ENCODE peak calls at places on chromosomes 6 and 20, in six cellular contexts. Y, J, L, O, Z and U are unnamed samples. For H3K4me1, the result is how much of the 10 kb centered on the place peaks cover.

GRCh38 chr20:3808141-3808479 is 12.0 kb downstream of the CDC25B start:
- DNase-seq in Y (no peak), J (peak), L (peak), O (peak), Z (peak), U (peak)

GRCh38 chr6:92376711-92377110 is 1042.6 kb downstream of the EPHA7 start:
- DNase-seq in Y (no peak), J (no peak), L (no peak), O (no peak), Z (peak), U (peak)

GRCh38 chr6:37182736-37183590 is 13.0 kb downstream of the PIM1 start:
- DNase-seq in Y (peak), J (no peak), L (peak), O (peak), Z (no peak), U (no peak)

GRCh38 chr20:23160536-23161243 is 74.6 kb upstream of the CD93 start:
- DNase-seq in Y (no peak), J (no peak), L (peak), O (no peak), Z (peak), U (no peak)

GRCh38 chr20:44026932-44027685 is 112.5 kb downstream of the TOX2 start:
- DNase-seq in Y (no peak), J (no peak), L (peak), O (no peak), Z (no peak), U (no peak)

GRCh38 chr6:88815491-88815890 is 147.9 kb downstream of the RNGTT start:
- DNase-seq in Y (no peak), J (peak), L (no peak), O (no peak), Z (no peak), U (no peak)

GRCh38 chr6:91081452-91082067 is 494.7 kb upstream of the MAP3K7 start:
- DNase-seq in Y (no peak), J (peak), L (no peak), O (no peak), Z (peak), U (peak)

GRCh38 chr6:108689279-108690161 is 128.8 kb downstream of the FOXO3 start:
- DNase-seq in Y (no peak), J (peak), L (peak), O (peak), Z (peak), U (peak)

GRCh38 chr6:8054276-8054675 is 9.9 kb downstream of the BLOC1S5 start:
- DNase-seq in Y (no peak), J (no peak), L (no peak), O (no peak), Z (peak), U (no peak)

GRCh38 chr6:29909995-29910394 is 32.3 kb upstream of the HLA-A start:
- DNase-seq in Y (no peak), J (no peak), L (no peak), O (no peak), Z (no peak), U (no peak)

GRCh38 chr6:111530777-111531176 is 47.8 kb upstream of the REV3L start:
- DNase-seq in Y (no peak), J (no peak), L (no peak), O (no peak), Z (no peak), U (no peak)

GRCh38 chr6:1561355-1561754 is 48.4 kb upstream of the FOXC1 start:
- DNase-seq in Y (no peak), J (no peak), L (no peak), O (no peak), Z (no peak), U (no peak)

GRCh38 chr6:170174124-170174770 is 116.6 kb downstream of the DLL1 start:
- DNase-seq in Y (peak), J (no peak), L (no peak), O (peak), Z (no peak), U (no peak)

GRCh38 chr6:74717591-74717990 is 488.3 kb downstream of the COL12A1 start:
- DNase-seq in Y (no peak), J (no peak), L (no peak), O (no peak), Z (no peak), U (no peak)

GRCh38 chr20:17442588-17442987 is 88.6 kb downstream of the BFSP1 start:
- DNase-seq in Y (no peak), J (peak), L (no peak), O (no peak), Z (no peak), U (no peak)

GRCh38 chr20:15834857-15835256 is 738.4 kb downstream of the KIF16B start:
- DNase-seq in Y (no peak), J (no peak), L (no peak), O (no peak), Z (no peak), U (no peak)

GRCh38 chr6:11324453-11325023 is 92.1 kb upstream of the NEDD9 start:
- DNase-seq in Y (no peak), J (no peak), L (no peak), O (no peak), Z (no peak), U (no peak)

GRCh38 chr6:132524639-132525038 is 11.7 kb upstream of the STX7 start:
- DNase-seq in Y (no peak), J (no peak), L (no peak), O (no peak), Z (no peak), U (no peak)

GRCh38 chr6:36364669-36365479 is 22.6 kb downstream of the ETV7 start:
- DNase-seq in Y (no peak), J (peak), L (peak), O (no peak), Z (peak), U (peak)

GRCh38 chr6:71602385-71602949 is 283.9 kb upstream of the RIMS1 start:
- DNase-seq in Y (no peak), J (no peak), L (no peak), O (no peak), Z (peak), U (no peak)

GRCh38 chr20:62142252-62143117 is 709 bp downstream of the PSMA7 start:
- DNase-seq in Y (no peak), J (no peak), L (peak), O (no peak), Z (no peak), U (peak)

GRCh38 chr20:1720845-1721475 is 63.4 kb upstream of the SIRPG start:
- DNase-seq in Y (no peak), J (no peak), L (no peak), O (no peak), Z (no peak), U (no peak)

GRCh38 chr6:27608916-27609883 is 136.3 kb upstream of the ZNF184 start:
- DNase-seq in Y (no peak), J (peak), L (no peak), O (no peak), Z (peak), U (peak)

GRCh38 chr6:132479131-132479530 is 33.8 kb downstream of the STX7 start:
- DNase-seq in Y (no peak), J (no peak), L (no peak), O (no peak), Z (no peak), U (no peak)

GRCh38 chr20:21125072-21125848 is 622 bp upstream of the KIZ start:
- DNase-seq in Y (no peak), J (peak), L (peak), O (peak), Z (peak), U (peak)

GRCh38 chr6:75207211-75207984 is 1.5 kb upstream of the COL12A1 start:
- DNase-seq in Y (no peak), J (no peak), L (no peak), O (no peak), Z (peak), U (peak)

DNA sequence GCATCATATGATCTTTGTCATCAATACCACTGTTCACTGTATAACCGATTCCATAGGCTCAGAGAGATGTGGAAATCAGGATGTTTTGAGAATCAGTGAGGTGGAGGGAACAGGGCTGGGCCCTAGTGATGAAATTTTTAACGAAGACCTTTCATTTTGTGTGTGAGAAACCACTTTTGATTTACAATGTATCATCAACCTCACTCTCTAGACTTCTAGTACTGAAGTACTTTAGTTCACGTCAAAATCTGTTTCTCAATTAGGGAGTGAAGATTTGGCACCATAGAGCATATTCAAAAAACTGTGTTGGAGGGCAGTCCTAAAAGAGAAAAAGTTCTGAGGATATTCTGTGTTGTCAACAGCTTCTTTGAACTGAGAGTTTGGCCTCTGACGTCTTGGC is 15.0 kb downstream of the CDYL start:
- DNase-seq in Y (no peak), J (no peak), L (no peak), O (no peak), Z (no peak), U (no peak)
- H3K4me1 ChIP-seq in Y (under half), J (under half), L (under half), O (under half), Z (under half), U (under half)

GRCh38 chr6:44489912-44490604 is 102.6 kb downstream of the CDC5L start:
- DNase-seq in Y (no peak), J (peak), L (no peak), O (no peak), Z (peak), U (peak)
- H3K4me1 ChIP-seq in Y (under half), J (under half), L (under half), O (under half), Z (under half), U (under half)

DNA sequence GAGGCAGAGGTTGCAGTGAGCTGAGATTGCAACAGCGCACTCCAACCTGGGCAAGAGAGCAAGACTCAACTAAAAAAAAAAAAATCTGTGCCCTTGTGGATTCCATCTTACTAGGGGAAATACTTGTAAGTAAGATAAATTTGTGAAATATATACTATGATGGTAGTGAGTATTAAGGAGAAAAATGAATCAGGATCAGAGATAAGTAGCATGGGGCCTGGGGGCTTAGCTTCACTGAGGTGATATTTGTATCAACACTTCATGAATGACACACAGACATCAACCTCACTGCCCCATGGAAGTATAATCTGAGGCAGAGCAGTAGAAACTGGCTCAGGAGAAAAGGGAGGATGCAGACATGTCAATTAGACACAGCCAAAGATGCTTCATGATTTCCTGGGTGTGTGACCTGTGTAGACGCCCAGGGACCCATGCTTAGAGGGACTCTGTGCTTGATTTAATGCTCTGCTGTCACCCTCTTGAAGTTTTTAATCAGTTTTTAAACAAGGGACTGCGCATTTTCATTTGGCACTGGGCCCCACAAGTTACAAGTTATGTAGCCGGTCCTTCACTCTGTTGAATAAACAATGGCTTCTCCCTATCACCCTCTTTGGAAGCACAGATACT is 41.9 kb downstream of the PCNA start:
- DNase-seq in Y (no peak), J (no peak), L (no peak), O (no peak), Z (no peak), U (no peak)
- H3K4me1 ChIP-seq in Y (under half), J (half or more), L (under half), O (under half), Z (under half), U (under half)

GRCh38 chr6:14450133-14451040 is 332.8 kb downstream of the CD83 start:
- DNase-seq in Y (no peak), J (no peak), L (no peak), O (no peak), Z (no peak), U (no peak)

GRCh38 chr6:14448246-14448645 is 330.7 kb downstream of the CD83 start:
- DNase-seq in Y (no peak), J (no peak), L (no peak), O (no peak), Z (no peak), U (no peak)

GRCh38 chr6:14451594-14452374 is 334.2 kb downstream of the CD83 start:
- DNase-seq in Y (no peak), J (no peak), L (no peak), O (no peak), Z (no peak), U (no peak)

GRCh38 chr6:14444296-14444993 is 326.9 kb downstream of the CD83 start:
- DNase-seq in Y (no peak), J (no peak), L (no peak), O (no peak), Z (no peak), U (no peak)

GRCh38 chr6:14447240-14447639 is 329.7 kb downstream of the CD83 start:
- DNase-seq in Y (no peak), J (no peak), L (no peak), O (no peak), Z (no peak), U (no peak)
- H3K4me1 ChIP-seq in Y (under half), J (under half), L (under half), O (under half), Z (under half), U (under half)

GRCh38 chr6:150683320-150683719 is 83.6 kb downstream of the PLEKHG1 start:
- DNase-seq in Y (no peak), J (no peak), L (no peak), O (no peak), Z (no peak), U (no peak)
- H3K4me1 ChIP-seq in Y (under half), J (under half), L (under half), O (under half), Z (under half), U (under half)

GRCh38 chr20:5652626-5653573 is 97.3 kb upstream of the SHLD1 start:
- DNase-seq in Y (no peak), J (peak), L (no peak), O (no peak), Z (peak), U (no peak)
- H3K4me1 ChIP-seq in Y (under half), J (half or more), L (under half), O (under half), Z (under half), U (under half)